ENCODE peak calls at places on chromosomes 16 and 17, in nine cellular contexts. One of them, this sample, is unnamed.
A peak's percentile ranks its signal among the peaks of the same experiment; 100 is the strongest.

GRCh38 chr17:1060991-1061390 is 64.1 kb downstream of the TIMM22 start:
- DNase-seq in H1: no peak
- DNase-seq in heart left ventricle: peak; percentile 66
- DNase-seq in cardiac muscle cell: peak; percentile 93
- DNase-seq in thyroid gland: no peak
- DNase-seq in suprapubic skin: no peak
- DNase-seq in lung: peak; percentile 82
- DNase-seq in Peyer's patch: peak; percentile 38
- DNase-seq in right lobe of liver: no peak
- DNase-seq in this sample: peak; percentile 96

GRCh38 chr17:59746849-59747445 is 39.5 kb downstream of the VMP1 start:
- DNase-seq in H1: no peak
- DNase-seq in heart left ventricle: no peak
- DNase-seq in cardiac muscle cell: peak; percentile 81
- DNase-seq in thyroid gland: no peak
- DNase-seq in suprapubic skin: no peak
- DNase-seq in lung: no peak
- DNase-seq in Peyer's patch: no peak
- DNase-seq in right lobe of liver: no peak
- DNase-seq in this sample: no peak

GRCh38 chr17:61862105-61862574 is 1.2 kb downstream of the BRIP1 start:
- DNase-seq in H1: no peak
- DNase-seq in heart left ventricle: no peak
- DNase-seq in cardiac muscle cell: peak; percentile 16
- DNase-seq in thyroid gland: no peak
- DNase-seq in suprapubic skin: no peak
- DNase-seq in lung: no peak
- DNase-seq in Peyer's patch: no peak
- DNase-seq in right lobe of liver: no peak
- DNase-seq in this sample: no peak

GRCh38 chr17:75684249-75684648 is 17.1 kb downstream of the SAP30BP start:
- DNase-seq in H1: no peak
- DNase-seq in heart left ventricle: no peak
- DNase-seq in cardiac muscle cell: no peak
- DNase-seq in thyroid gland: no peak
- DNase-seq in suprapubic skin: no peak
- DNase-seq in lung: no peak
- DNase-seq in Peyer's patch: no peak
- DNase-seq in right lobe of liver: no peak
- DNase-seq in this sample: peak; percentile 51

GRCh38 chr17:5592382-5592781 is 8.1 kb upstream of the NLRP1 start:
- DNase-seq in H1: no peak
- DNase-seq in heart left ventricle: no peak
- DNase-seq in cardiac muscle cell: peak; percentile 62
- DNase-seq in thyroid gland: no peak
- DNase-seq in suprapubic skin: no peak
- DNase-seq in lung: no peak
- DNase-seq in Peyer's patch: no peak
- DNase-seq in right lobe of liver: no peak
- DNase-seq in this sample: no peak

GRCh38 chr17:35799942-35800341 is 4.5 kb upstream of the MMP28 start:
- DNase-seq in H1: no peak
- DNase-seq in heart left ventricle: peak; percentile 85
- DNase-seq in cardiac muscle cell: peak; percentile 80
- DNase-seq in thyroid gland: peak; percentile 97
- DNase-seq in suprapubic skin: no peak
- DNase-seq in lung: peak; percentile 87
- DNase-seq in Peyer's patch: no peak
- DNase-seq in right lobe of liver: peak; percentile 82
- DNase-seq in this sample: no peak

GRCh38 chr16:11138026-11138768 is 117.8 kb downstream of the SOCS1 start:
- DNase-seq in H1: no peak
- DNase-seq in heart left ventricle: no peak
- DNase-seq in cardiac muscle cell: no peak
- DNase-seq in thyroid gland: no peak
- DNase-seq in suprapubic skin: no peak
- DNase-seq in lung: no peak
- DNase-seq in Peyer's patch: no peak
- DNase-seq in right lobe of liver: no peak
- DNase-seq in this sample: no peak

GRCh38 chr17:83204230-83204725 is 124.9 kb downstream of the METRNL start:
- DNase-seq in H1: no peak
- DNase-seq in heart left ventricle: no peak
- DNase-seq in cardiac muscle cell: no peak
- DNase-seq in thyroid gland: peak; percentile 0
- DNase-seq in suprapubic skin: no peak
- DNase-seq in lung: no peak
- DNase-seq in Peyer's patch: no peak
- DNase-seq in right lobe of liver: peak; percentile 3
- DNase-seq in this sample: no peak

GRCh38 chr17:13822671-13823070 is 220.9 kb upstream of the HS3ST3A1 start:
- DNase-seq in H1: no peak
- DNase-seq in heart left ventricle: no peak
- DNase-seq in cardiac muscle cell: no peak
- DNase-seq in thyroid gland: no peak
- DNase-seq in suprapubic skin: no peak
- DNase-seq in lung: no peak
- DNase-seq in Peyer's patch: no peak
- DNase-seq in right lobe of liver: no peak
- DNase-seq in this sample: no peak

GRCh38 chr17:33233855-33234228 is 59.3 kb downstream of the ASIC2 start:
- DNase-seq in H1: no peak
- DNase-seq in heart left ventricle: no peak
- DNase-seq in cardiac muscle cell: no peak
- DNase-seq in thyroid gland: no peak
- DNase-seq in suprapubic skin: no peak
- DNase-seq in lung: no peak
- DNase-seq in Peyer's patch: no peak
- DNase-seq in right lobe of liver: no peak
- DNase-seq in this sample: no peak

GRCh38 chr17:47204722-47205418 is 4.3 kb upstream of the MYL4 start:
- DNase-seq in H1: no peak
- DNase-seq in heart left ventricle: no peak
- DNase-seq in cardiac muscle cell: peak; percentile 30
- DNase-seq in thyroid gland: peak; percentile 49
- DNase-seq in suprapubic skin: no peak
- DNase-seq in lung: no peak
- DNase-seq in Peyer's patch: peak; percentile 58
- DNase-seq in right lobe of liver: no peak
- DNase-seq in this sample: no peak

GRCh38 chr16:50946606-50947005 is 204.5 kb downstream of the SALL1 start:
- DNase-seq in H1: no peak
- DNase-seq in heart left ventricle: no peak
- DNase-seq in cardiac muscle cell: no peak
- DNase-seq in thyroid gland: no peak
- DNase-seq in suprapubic skin: no peak
- DNase-seq in lung: no peak
- DNase-seq in Peyer's patch: no peak
- DNase-seq in right lobe of liver: no peak
- DNase-seq in this sample: no peak

GRCh38 chr16:4640572-4641305 is 16.1 kb downstream of the MGRN1 start:
- DNase-seq in H1: no peak
- DNase-seq in heart left ventricle: no peak
- DNase-seq in cardiac muscle cell: no peak
- DNase-seq in thyroid gland: peak; percentile 76
- DNase-seq in suprapubic skin: no peak
- DNase-seq in lung: peak; percentile 60
- DNase-seq in Peyer's patch: no peak
- DNase-seq in right lobe of liver: no peak
- DNase-seq in this sample: no peak
- H3K27ac ChIP-seq in H1: no peak overlapping the region
- H3K27ac ChIP-seq in heart left ventricle: no peak overlapping the region
- H3K27ac ChIP-seq in cardiac muscle cell: peak overlapping the region; percentile 48
- H3K27ac ChIP-seq in thyroid gland: no peak overlapping the region
- H3K27ac ChIP-seq in suprapubic skin: no peak overlapping the region
- H3K27ac ChIP-seq in lung: peak overlapping the region; percentile 52
- H3K27ac ChIP-seq in Peyer's patch: no peak overlapping the region
- H3K27ac ChIP-seq in right lobe of liver: no peak overlapping the region
- H3K27ac ChIP-seq in this sample: no peak overlapping the region

GRCh38 chr16:47016700-47017133 is 43.2 kb upstream of the DNAJA2 start:
- DNase-seq in H1: no peak
- DNase-seq in heart left ventricle: no peak
- DNase-seq in cardiac muscle cell: peak; percentile 36
- DNase-seq in thyroid gland: no peak
- DNase-seq in suprapubic skin: no peak
- DNase-seq in lung: peak; percentile 29
- DNase-seq in Peyer's patch: no peak
- DNase-seq in right lobe of liver: no peak
- DNase-seq in this sample: no peak

GRCh38 chr16:47017636-47018035 is 44.2 kb upstream of the DNAJA2 start:
- DNase-seq in H1: no peak
- DNase-seq in heart left ventricle: no peak
- DNase-seq in cardiac muscle cell: no peak
- DNase-seq in thyroid gland: no peak
- DNase-seq in suprapubic skin: no peak
- DNase-seq in lung: no peak
- DNase-seq in Peyer's patch: no peak
- DNase-seq in right lobe of liver: no peak
- DNase-seq in this sample: no peak

GRCh38 chr16:47013910-47014309 is 40.4 kb upstream of the DNAJA2 start:
- DNase-seq in H1: no peak
- DNase-seq in heart left ventricle: no peak
- DNase-seq in cardiac muscle cell: no peak
- DNase-seq in thyroid gland: no peak
- DNase-seq in suprapubic skin: no peak
- DNase-seq in lung: no peak
- DNase-seq in Peyer's patch: no peak
- DNase-seq in right lobe of liver: no peak
- DNase-seq in this sample: no peak

GRCh38 chr16:47019563-47019962 is 46.1 kb upstream of the DNAJA2 start:
- DNase-seq in H1: no peak
- DNase-seq in heart left ventricle: no peak
- DNase-seq in cardiac muscle cell: peak; percentile 21
- DNase-seq in thyroid gland: no peak
- DNase-seq in suprapubic skin: no peak
- DNase-seq in lung: no peak
- DNase-seq in Peyer's patch: no peak
- DNase-seq in right lobe of liver: no peak
- DNase-seq in this sample: no peak

DNA sequence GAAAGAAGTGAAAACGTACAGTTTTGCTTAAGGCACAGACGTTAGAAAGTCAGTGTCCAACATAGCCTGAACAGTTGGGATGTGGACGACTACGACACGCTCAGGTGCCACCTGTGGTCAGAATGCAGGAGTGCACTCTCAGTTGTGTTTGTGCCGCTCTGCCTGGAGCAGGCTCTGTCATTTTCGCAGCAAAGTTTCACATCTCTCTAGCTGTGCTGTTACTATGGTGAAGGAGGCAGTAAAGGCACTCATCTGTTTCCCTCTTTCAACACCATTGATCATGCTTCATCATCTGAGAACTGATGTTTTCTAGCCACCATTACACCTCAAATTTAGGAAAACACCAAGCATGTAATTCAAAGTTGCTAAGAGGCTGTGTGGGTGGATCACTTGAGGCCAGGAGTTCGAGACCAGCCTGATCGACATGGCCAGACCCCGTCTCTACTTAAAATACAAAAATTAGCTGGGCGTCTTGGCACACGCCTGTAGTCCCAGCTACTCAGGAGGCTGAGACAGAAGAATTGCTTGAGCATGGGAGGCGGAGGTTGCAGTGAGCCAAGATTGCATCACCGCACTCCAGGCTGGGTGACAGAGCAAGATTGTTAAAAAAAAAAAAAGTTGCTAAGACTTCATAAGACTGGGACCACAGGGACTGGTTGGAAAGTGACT is 44.9 kb upstream of the DNAJA2 start:
- DNase-seq in H1: no peak
- DNase-seq in heart left ventricle: no peak
- DNase-seq in cardiac muscle cell: peak; percentile 18
- DNase-seq in thyroid gland: peak; percentile 62
- DNase-seq in suprapubic skin: no peak
- DNase-seq in lung: peak; percentile 31
- DNase-seq in Peyer's patch: peak; percentile 67
- DNase-seq in right lobe of liver: peak; percentile 61
- DNase-seq in this sample: peak; percentile 7
- H3K4me3 ChIP-seq in H1: no peak overlapping the region
- H3K4me3 ChIP-seq in heart left ventricle: no peak overlapping the region
- H3K4me3 ChIP-seq in cardiac muscle cell: no peak overlapping the region
- H3K4me3 ChIP-seq in thyroid gland: no peak overlapping the region
- H3K4me3 ChIP-seq in suprapubic skin: no peak overlapping the region
- H3K4me3 ChIP-seq in lung: no peak overlapping the region
- H3K4me3 ChIP-seq in Peyer's patch: no peak overlapping the region
- H3K4me3 ChIP-seq in right lobe of liver: no peak overlapping the region
- H3K4me3 ChIP-seq in this sample: no peak overlapping the region

GRCh38 chr17:41930009-41930832 is at the start of gene ODAD4:
- DNase-seq in H1: peak; percentile 92
- DNase-seq in heart left ventricle: peak; percentile 97
- DNase-seq in cardiac muscle cell: peak; percentile 99
- DNase-seq in thyroid gland: peak; percentile 97
- DNase-seq in suprapubic skin: peak; percentile 98
- DNase-seq in lung: peak; percentile 97
- DNase-seq in Peyer's patch: peak; percentile 95
- DNase-seq in right lobe of liver: peak; percentile 97
- DNase-seq in this sample: peak; percentile 98
- TF ChIP-seq CTCF in H1: peak; percentile 47
- TF ChIP-seq CTCF in heart left ventricle: peak; percentile 23
- TF ChIP-seq CTCF in cardiac muscle cell: peak; percentile 57
- TF ChIP-seq CTCF in thyroid gland: peak; percentile 63
- TF ChIP-seq CTCF in suprapubic skin: peak; percentile 61
- TF ChIP-seq CTCF in lung: peak; percentile 12
- TF ChIP-seq CTCF in Peyer's patch: peak; percentile 77
- TF ChIP-seq CTCF in right lobe of liver: peak; percentile 58
- TF ChIP-seq CTCF in this sample: peak; percentile 75

GRCh38 chr16:1691956-1692355 is 13.9 kb downstream of the JPT2 start:
- DNase-seq in H1: no peak
- DNase-seq in heart left ventricle: no peak
- DNase-seq in cardiac muscle cell: peak; percentile 64
- DNase-seq in thyroid gland: no peak
- DNase-seq in suprapubic skin: no peak
- DNase-seq in lung: no peak
- DNase-seq in Peyer's patch: no peak
- DNase-seq in right lobe of liver: no peak
- DNase-seq in this sample: peak; percentile 89
- H3K27ac ChIP-seq in H1: no peak overlapping the region
- H3K27ac ChIP-seq in heart left ventricle: no peak overlapping the region
- H3K27ac ChIP-seq in cardiac muscle cell: peak overlapping the region; percentile 13
- H3K27ac ChIP-seq in thyroid gland: no peak overlapping the region
- H3K27ac ChIP-seq in suprapubic skin: no peak overlapping the region
- H3K27ac ChIP-seq in lung: no peak overlapping the region
- H3K27ac ChIP-seq in Peyer's patch: no peak overlapping the region
- H3K27ac ChIP-seq in right lobe of liver: no peak overlapping the region
- H3K27ac ChIP-seq in this sample: peak overlapping the region; percentile 89

GRCh38 chr16:83952940-83953795 is at the start of gene OSGIN1:
- DNase-seq in H1: peak; percentile 72
- DNase-seq in heart left ventricle: peak; percentile 93
- DNase-seq in cardiac muscle cell: peak; percentile 96
- DNase-seq in thyroid gland: peak; percentile 98
- DNase-seq in suprapubic skin: peak; percentile 97
- DNase-seq in lung: peak; percentile 94
- DNase-seq in Peyer's patch: peak; percentile 52
- DNase-seq in right lobe of liver: peak; percentile 94
- DNase-seq in this sample: peak; percentile 91
- H3K4me3 ChIP-seq in H1: peak within 1 kb of the TSS; percentile 47
- H3K4me3 ChIP-seq in heart left ventricle: peak within 1 kb of the TSS; percentile 77
- H3K4me3 ChIP-seq in cardiac muscle cell: peak within 1 kb of the TSS; percentile 18
- H3K4me3 ChIP-seq in thyroid gland: peak within 1 kb of the TSS; percentile 66
- H3K4me3 ChIP-seq in suprapubic skin: peak within 1 kb of the TSS; percentile 65
- H3K4me3 ChIP-seq in lung: peak within 1 kb of the TSS; percentile 58
- H3K4me3 ChIP-seq in Peyer's patch: peak within 1 kb of the TSS; percentile 76
- H3K4me3 ChIP-seq in right lobe of liver: peak within 1 kb of the TSS; percentile 84
- H3K4me3 ChIP-seq in this sample: peak within 1 kb of the TSS; percentile 66

GRCh38 chr16:82059161-82059982 is 24.3 kb downstream of the HSD17B2 start:
- DNase-seq in H1: no peak
- DNase-seq in heart left ventricle: no peak
- DNase-seq in cardiac muscle cell: no peak
- DNase-seq in thyroid gland: no peak
- DNase-seq in suprapubic skin: no peak
- DNase-seq in lung: no peak
- DNase-seq in Peyer's patch: no peak
- DNase-seq in right lobe of liver: no peak
- DNase-seq in this sample: no peak
- TF ChIP-seq CTCF in H1: no peak
- TF ChIP-seq CTCF in heart left ventricle: no peak
- TF ChIP-seq CTCF in cardiac muscle cell: no peak
- TF ChIP-seq CTCF in thyroid gland: no peak
- TF ChIP-seq CTCF in suprapubic skin: no peak
- TF ChIP-seq CTCF in lung: no peak
- TF ChIP-seq CTCF in Peyer's patch: no peak
- TF ChIP-seq CTCF in right lobe of liver: no peak
- TF ChIP-seq CTCF in this sample: no peak

This sample was measured in brain microvascular endothelial cell.